ENCODE peak calls at places on chromosomes 12 and 14, in five cellular contexts. One of them, this sample, is unnamed.

GRCh38 chr12:131042848-131043245 is 89.1 kb downstream of the ADGRD1 start:
- DNase-seq in stomach: no peak
- DNase-seq in tibial nerve: no peak
- DNase-seq in H1: no peak
- DNase-seq in A549: no peak
- DNase-seq in this sample: no peak

GRCh38 chr12:28096649-28097048 is 93.6 kb upstream of the CCDC91 start:
- DNase-seq in tibial nerve: no peak
- DNase-seq in H1: no peak
- DNase-seq in stomach: no peak
- DNase-seq in A549: no peak
- DNase-seq in this sample: no peak

GRCh38 chr14:96486705-96487104 is 15.5 kb upstream of the PAPOLA start:
- DNase-seq in H1: no peak
- DNase-seq in A549: no peak
- DNase-seq in stomach: no peak
- DNase-seq in tibial nerve: no peak
- DNase-seq in this sample: no peak

GRCh38 chr12:9969673-9970072 is 1.5 kb upstream of the CLEC12A start:
- DNase-seq in tibial nerve: no peak
- DNase-seq in H1: no peak
- DNase-seq in A549: no peak
- DNase-seq in stomach: no peak
- DNase-seq in this sample: no peak

GRCh38 chr14:68784995-68785816 is 7.7 kb downstream of the ZFP36L1 start:
- DNase-seq in A549: peak; percentile 76
- DNase-seq in tibial nerve: peak; percentile 7
- DNase-seq in H1: peak; percentile 34
- DNase-seq in stomach: peak; percentile 27
- DNase-seq in this sample: no peak

GRCh38 chr12:68815232-68815927 is 7.4 kb downstream of the MDM2 start:
- DNase-seq in tibial nerve: no peak
- DNase-seq in A549: no peak
- DNase-seq in H1: no peak
- DNase-seq in stomach: no peak
- DNase-seq in this sample: no peak

GRCh38 chr12:5694759-5695409 is 250.2 kb downstream of the ANO2 start:
- DNase-seq in stomach: no peak
- DNase-seq in tibial nerve: no peak
- DNase-seq in H1: no peak
- DNase-seq in A549: no peak
- DNase-seq in this sample: no peak

GRCh38 chr12:96134200-96134599 is 60.0 kb upstream of the ELK3 start:
- DNase-seq in A549: no peak
- DNase-seq in tibial nerve: no peak
- DNase-seq in H1: no peak
- DNase-seq in stomach: no peak
- DNase-seq in this sample: no peak

GRCh38 chr14:69957986-69958385 is 78.8 kb downstream of the SMOC1 start:
- DNase-seq in stomach: no peak
- DNase-seq in tibial nerve: no peak
- DNase-seq in H1: no peak
- DNase-seq in A549: no peak
- DNase-seq in this sample: no peak

GRCh38 chr14:93880025-93880820 is 46.9 kb upstream of the FAM181A start:
- DNase-seq in stomach: no peak
- DNase-seq in tibial nerve: no peak
- DNase-seq in A549: no peak
- DNase-seq in H1: no peak
- DNase-seq in this sample: no peak

GRCh38 chr12:129771238-129771637 is 132.6 kb downstream of the TMEM132D start:
- DNase-seq in stomach: no peak
- DNase-seq in A549: no peak
- DNase-seq in H1: peak; percentile 58
- DNase-seq in tibial nerve: no peak
- DNase-seq in this sample: no peak

GRCh38 chr14:76773188-76773885 is 12.1 kb downstream of the VASH1 start:
- DNase-seq in tibial nerve: peak; percentile 58
- DNase-seq in stomach: no peak
- DNase-seq in H1: no peak
- DNase-seq in A549: peak; percentile 54
- DNase-seq in this sample: peak; percentile 49

GRCh38 chr14:90750191-90750590 is 66.0 kb downstream of the TTC7B start:
- DNase-seq in tibial nerve: no peak
- DNase-seq in stomach: no peak
- DNase-seq in H1: no peak
- DNase-seq in A549: no peak
- DNase-seq in this sample: no peak

GRCh38 chr12:77914089-77914488 is 83.4 kb downstream of the NAV3 start:
- DNase-seq in H1: no peak
- DNase-seq in stomach: no peak
- DNase-seq in tibial nerve: no peak
- DNase-seq in A549: no peak
- DNase-seq in this sample: no peak

GRCh38 chr12:18141583-18141982 is 51.6 kb upstream of the RERGL start:
- DNase-seq in H1: no peak
- DNase-seq in A549: no peak
- DNase-seq in tibial nerve: no peak
- DNase-seq in stomach: no peak
- DNase-seq in this sample: no peak

GRCh38 chr12:31662176-31662849 is 2.8 kb downstream of the ETFBKMT start:
- DNase-seq in A549: no peak
- DNase-seq in H1: no peak
- DNase-seq in stomach: no peak
- DNase-seq in tibial nerve: no peak
- DNase-seq in this sample: no peak

GRCh38 chr12:26830783-26831601 is 2.0 kb downstream of the ITPR2 start:
- DNase-seq in tibial nerve: no peak
- DNase-seq in H1: no peak
- DNase-seq in stomach: no peak
- DNase-seq in A549: no peak
- DNase-seq in this sample: no peak

GRCh38 chr12:47022296-47022695 is 57.1 kb upstream of the PCED1B start:
- DNase-seq in tibial nerve: no peak
- DNase-seq in H1: no peak
- DNase-seq in stomach: no peak
- DNase-seq in A549: no peak
- DNase-seq in this sample: no peak

GRCh38 chr12:101051901-101052550 is 158.0 kb downstream of the SLC5A8 start:
- DNase-seq in A549: peak; percentile 48
- DNase-seq in tibial nerve: no peak
- DNase-seq in stomach: no peak
- DNase-seq in H1: no peak
- DNase-seq in this sample: peak; percentile 59

GRCh38 chr12:63276537-63277365 is 125.8 kb upstream of the AVPR1A start:
- DNase-seq in H1: peak; percentile 69
- DNase-seq in A549: no peak
- DNase-seq in stomach: peak; percentile 61
- DNase-seq in tibial nerve: peak; percentile 45
- DNase-seq in this sample: no peak

GRCh38 chr14:104450811-104451401 is 128.7 kb upstream of the C14orf180 start:
- DNase-seq in tibial nerve: no peak
- DNase-seq in A549: no peak
- DNase-seq in stomach: no peak
- DNase-seq in H1: peak; percentile 22
- DNase-seq in this sample: no peak

GRCh38 chr12:31732926-31733548 is 4.2 kb upstream of the AMN1 start:
- DNase-seq in H1: peak; percentile 70
- DNase-seq in A549: peak; percentile 82
- DNase-seq in stomach: no peak
- DNase-seq in tibial nerve: no peak
- DNase-seq in this sample: no peak

GRCh38 chr12:85575115-85576096 is 260.8 kb downstream of the RASSF9 start:
- DNase-seq in stomach: peak; percentile 53
- DNase-seq in A549: peak; percentile 51
- DNase-seq in H1: peak; percentile 56
- DNase-seq in tibial nerve: peak; percentile 72
- DNase-seq in this sample: peak; percentile 32

GRCh38 chr14:21068521-21069387 is 1.4 kb upstream of the ARHGEF40 start:
- DNase-seq in stomach: peak; percentile 63
- DNase-seq in A549: peak; percentile 73
- DNase-seq in tibial nerve: peak; percentile 63
- DNase-seq in H1: peak; percentile 67
- DNase-seq in this sample: peak; percentile 71

GRCh38 chr14:49306152-49306751 is 279.9 kb downstream of the RPS29 start:
- DNase-seq in H1: no peak
- DNase-seq in A549: peak; percentile 5
- DNase-seq in stomach: no peak
- DNase-seq in tibial nerve: no peak
- DNase-seq in this sample: no peak

GRCh38 chr14:100321473-100322137 is 1.5 kb upstream of the SLC25A47 start:
- DNase-seq in stomach: no peak
- DNase-seq in tibial nerve: no peak
- DNase-seq in A549: no peak
- DNase-seq in H1: no peak
- DNase-seq in this sample: no peak

GRCh38 chr12:50241178-50241577 is 42.1 kb downstream of the LIMA1 start:
- DNase-seq in A549: peak; percentile 34
- DNase-seq in H1: no peak
- DNase-seq in stomach: no peak
- DNase-seq in tibial nerve: no peak
- DNase-seq in this sample: no peak

GRCh38 chr14:100608586-100609330 is 21.5 kb upstream of the BEGAIN start:
- DNase-seq in H1: no peak
- DNase-seq in tibial nerve: no peak
- DNase-seq in A549: no peak
- DNase-seq in stomach: no peak
- DNase-seq in this sample: peak; percentile 4

GRCh38 chr12:29519585-29520182 is 22.2 kb upstream of the OVCH1 start:
- DNase-seq in A549: peak; percentile 8
- DNase-seq in stomach: no peak
- DNase-seq in tibial nerve: peak; percentile 64
- DNase-seq in H1: no peak
- DNase-seq in this sample: no peak

GRCh38 chr14:55366271-55366670 is 45.4 kb downstream of the ATG14 start:
- DNase-seq in A549: no peak
- DNase-seq in H1: no peak
- DNase-seq in stomach: no peak
- DNase-seq in tibial nerve: no peak
- DNase-seq in this sample: no peak

GRCh38 chr14:68164723-68165122 is 345.1 kb downstream of the RAD51B start:
- DNase-seq in A549: peak; percentile 18
- DNase-seq in tibial nerve: no peak
- DNase-seq in H1: no peak
- DNase-seq in stomach: no peak
- DNase-seq in this sample: no peak

GRCh38 chr14:49933704-49934103 is 40.8 kb downstream of the ARF6 start:
- DNase-seq in A549: no peak
- DNase-seq in stomach: no peak
- DNase-seq in tibial nerve: no peak
- DNase-seq in H1: no peak
- DNase-seq in this sample: no peak

GRCh38 chr14:75448209-75448608 is 20.4 kb downstream of the JDP2 start:
- DNase-seq in A549: no peak
- DNase-seq in stomach: no peak
- DNase-seq in H1: no peak
- DNase-seq in tibial nerve: no peak
- DNase-seq in this sample: no peak

DNA sequence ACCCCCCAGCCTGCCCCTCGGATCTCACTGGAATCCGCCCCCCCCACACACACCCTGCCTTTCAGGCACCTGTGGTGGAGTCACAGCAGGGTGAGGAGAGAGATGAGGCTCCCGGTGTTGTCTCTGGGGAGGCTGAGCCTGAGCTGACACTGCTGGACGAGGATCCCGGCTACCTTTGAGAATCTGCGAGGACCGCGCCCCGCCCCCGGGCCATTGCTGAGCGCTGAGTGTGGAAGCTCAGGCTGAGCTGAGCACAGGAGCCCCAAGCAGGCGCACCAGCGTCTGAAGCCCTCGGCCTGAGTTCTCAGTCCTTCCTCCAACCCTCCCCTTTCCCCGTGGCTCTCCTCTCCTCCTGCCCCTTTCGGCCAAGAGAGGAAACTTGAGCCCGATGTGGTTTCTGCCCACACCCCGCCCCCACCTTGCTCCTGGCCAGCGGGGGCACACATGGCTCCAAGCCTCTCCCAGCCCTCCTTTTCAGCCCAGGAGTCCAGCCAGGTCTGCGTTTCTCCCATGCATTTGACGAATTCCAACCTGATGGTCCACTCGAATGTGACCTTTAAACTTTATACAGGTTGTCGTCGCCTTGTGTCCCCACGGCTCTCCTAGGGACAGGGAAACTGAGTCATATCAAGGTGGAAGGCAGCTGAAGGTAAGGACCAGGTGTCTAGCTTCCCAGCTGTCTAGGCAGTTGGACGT is at the start of gene NFE2:
- DNase-seq in stomach: peak; percentile 66
- DNase-seq in tibial nerve: no peak
- DNase-seq in H1: peak; percentile 85
- DNase-seq in A549: peak; percentile 63
- DNase-seq in this sample: peak; percentile 54
- H3K4me3 ChIP-seq in stomach: peak within 1 kb of the TSS; percentile 29
- H3K4me3 ChIP-seq in tibial nerve: peak within 1 kb of the TSS; percentile 17
- H3K4me3 ChIP-seq in H1: peak within 1 kb of the TSS; percentile 51
- H3K4me3 ChIP-seq in A549: peak within 1 kb of the TSS; percentile 29
- H3K4me3 ChIP-seq in this sample: no peak within 1 kb of the TSS

GRCh38 chr12:93102744-93103143 is 173.6 kb upstream of the EEA1 start:
- DNase-seq in tibial nerve: no peak
- DNase-seq in stomach: no peak
- DNase-seq in A549: no peak
- DNase-seq in H1: no peak
- DNase-seq in this sample: no peak
- TF ChIP-seq POLR2A in tibial nerve: no peak
- TF ChIP-seq POLR2A in stomach: no peak
- TF ChIP-seq POLR2A in A549: no peak
- TF ChIP-seq POLR2A in H1: no peak
- TF ChIP-seq POLR2A in this sample: no peak

GRCh38 chr14:35341454-35342159 is 49.4 kb downstream of the PSMA6 start:
- DNase-seq in stomach: peak; percentile 99
- DNase-seq in tibial nerve: peak; percentile 92
- DNase-seq in H1: no peak
- DNase-seq in A549: peak; percentile 87
- DNase-seq in this sample: peak; percentile 97
- TF ChIP-seq EP300 in stomach: no peak
- TF ChIP-seq EP300 in tibial nerve: peak; percentile 99
- TF ChIP-seq EP300 in H1: no peak
- TF ChIP-seq EP300 in A549: no peak
- TF ChIP-seq EP300 in this sample: peak; percentile 35

DNA sequence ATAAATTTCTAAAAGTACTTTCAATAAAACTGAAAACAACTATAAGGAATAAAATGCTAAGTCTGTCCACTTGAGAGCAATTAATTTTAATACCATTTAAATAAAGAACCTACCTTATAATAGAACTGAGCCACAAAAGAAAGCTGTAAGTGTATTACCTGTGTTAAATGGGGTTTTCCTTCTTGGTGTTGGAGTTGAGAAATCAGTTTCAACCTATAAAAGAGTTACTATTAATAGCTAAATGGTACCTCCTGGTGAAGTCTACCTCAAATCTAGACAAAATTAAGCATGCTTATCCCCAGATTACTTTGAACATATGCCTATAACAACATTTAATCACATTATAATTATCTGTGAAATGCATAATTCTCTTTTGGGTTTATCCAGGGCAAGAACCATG is 48.8 kb downstream of the MIS18BP1 start:
- DNase-seq in H1: no peak
- DNase-seq in stomach: no peak
- DNase-seq in tibial nerve: no peak
- DNase-seq in A549: no peak
- DNase-seq in this sample: no peak
- H3K4me3 ChIP-seq in H1: no peak overlapping the region
- H3K4me3 ChIP-seq in stomach: no peak overlapping the region
- H3K4me3 ChIP-seq in tibial nerve: no peak overlapping the region
- H3K4me3 ChIP-seq in A549: no peak overlapping the region
- H3K4me3 ChIP-seq in this sample: no peak overlapping the region